ENCODE peak calls at places on chromosomes 13 and 19, in six cellular contexts. E, G, D, O, H and V are unnamed samples.

GRCh38 chr13:19794552-19795143 is 11.9 kb upstream of the PSPC1 start:
- DNase-seq in D (no peak), E (no peak), H (no peak), G (no peak), O (no peak), V (no peak)

GRCh38 chr13:30619731-30620130 is 2.0 kb downstream of the USPL1 start:
- DNase-seq in O (no peak), E (no peak), D (no peak), G (no peak), H (no peak), V (no peak)

GRCh38 chr13:46866150-46866549 is 30.7 kb downstream of the HTR2A start:
- DNase-seq in D (no peak), H (no peak), G (peak), O (peak), E (no peak), V (peak)

GRCh38 chr19:8396563-8397203 is 6.5 kb downstream of the RAB11B start:
- DNase-seq in E (peak), O (peak), D (peak), G (peak), H (peak), V (no peak)

GRCh38 chr13:97975280-97975850 is 21.9 kb downstream of the IPO5 start:
- DNase-seq in H (no peak), O (no peak), E (no peak), D (no peak), G (no peak), V (no peak)

GRCh38 chr13:109840201-109840892 is 54.0 kb upstream of the IRS2 start:
- DNase-seq in O (no peak), H (no peak), E (no peak), G (no peak), D (no peak), V (no peak)

GRCh38 chr13:39955560-39955959 is 300.1 kb downstream of the COG6 start:
- DNase-seq in H (no peak), G (no peak), O (no peak), D (no peak), E (no peak), V (no peak)

GRCh38 chr13:42320375-42320787 is 48.4 kb downstream of the AKAP11 start:
- DNase-seq in O (no peak), E (no peak), G (no peak), D (no peak), H (no peak), V (no peak)

GRCh38 chr13:47004552-47004951 is 107.7 kb upstream of the HTR2A start:
- DNase-seq in E (no peak), O (no peak), D (no peak), H (no peak), G (no peak), V (no peak)

GRCh38 chr13:100131863-100132574 is 43.1 kb downstream of the PCCA start:
- DNase-seq in E (no peak), G (no peak), H (no peak), O (no peak), D (no peak), V (peak)

GRCh38 chr19:9936151-9937000 is at the start of gene OLFM2:
- DNase-seq in G (no peak), E (no peak), H (no peak), O (no peak), D (no peak), V (no peak)

GRCh38 chr19:55580628-55581144 is at the start of gene ZNF579:
- DNase-seq in G (peak), H (peak), D (peak), O (peak), E (peak), V (peak)

GRCh38 chr19:38959618-38960017 is 15.9 kb downstream of the FBXO17 start:
- DNase-seq in E (no peak), O (no peak), D (no peak), H (no peak), G (no peak), V (no peak)

GRCh38 chr13:108915095-108915633 is 285.8 kb downstream of the MYO16 start:
- DNase-seq in G (no peak), D (no peak), E (no peak), O (no peak), H (no peak), V (peak)

GRCh38 chr19:33678796-33679195 is 57.0 kb downstream of the CHST8 start:
- DNase-seq in H (peak), O (no peak), G (no peak), D (no peak), E (peak), V (no peak)

GRCh38 chr19:48443731-48444128 is 2.1 kb upstream of the GRWD1 start:
- DNase-seq in E (no peak), D (no peak), H (peak), O (no peak), G (no peak), V (no peak)

GRCh38 chr13:68107667-68108066 is 877.5 kb upstream of the PCDH9 start:
- DNase-seq in H (no peak), D (no peak), O (no peak), E (peak), G (no peak), V (no peak)

DNA sequence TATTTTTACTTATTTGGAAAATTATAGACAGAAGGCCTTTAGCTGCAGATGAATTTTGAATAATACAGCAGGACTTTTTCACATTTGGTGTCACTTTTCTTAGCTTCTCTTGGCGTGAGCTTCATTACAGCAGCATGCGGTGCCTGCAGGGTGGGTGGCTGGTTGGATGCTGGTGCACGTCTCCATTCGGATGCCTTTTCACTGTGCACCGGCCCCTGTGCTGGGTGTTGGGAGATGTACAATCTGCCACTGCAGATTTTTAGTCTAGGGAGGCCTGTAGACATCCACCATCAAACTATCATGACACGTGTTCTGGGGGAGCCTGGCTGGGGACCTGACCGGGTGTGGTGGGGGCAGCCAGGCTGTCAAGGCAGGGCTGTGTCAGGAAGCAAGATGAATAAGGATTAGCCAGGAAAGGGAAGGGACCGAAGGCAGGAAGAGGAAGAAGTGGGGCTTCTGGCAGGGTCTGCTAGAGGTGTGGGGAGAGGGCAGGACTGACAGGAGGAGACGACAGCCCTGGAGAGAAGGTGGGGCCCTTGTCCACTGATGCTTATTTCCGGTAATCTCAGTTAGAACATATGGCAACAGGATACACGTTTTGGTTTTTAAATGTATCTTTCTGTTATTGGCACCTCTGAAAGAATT is 88.8 kb downstream of the ARHGEF7 start:
- DNase-seq in E (no peak), O (no peak), G (peak), H (no peak), D (no peak), V (no peak)
- H3K4me3 ChIP-seq in E (no peak), O (no peak), G (peak), H (no peak), D (no peak), V (peak)

GRCh38 chr19:2253106-2254051 is 2.8 kb downstream of the JSRP1 start:
- DNase-seq in D (peak), E (no peak), G (peak), H (no peak), O (no peak), V (no peak)

GRCh38 chr19:2255982-2256685 is at the start of gene JSRP1:
- DNase-seq in H (no peak), G (no peak), D (no peak), E (no peak), O (no peak), V (no peak)

GRCh38 chr19:2254052-2254872 is 2.0 kb downstream of the JSRP1 start:
- DNase-seq in E (no peak), D (no peak), H (no peak), G (no peak), O (no peak), V (no peak)

GRCh38 chr19:2252481-2253105 is 3.5 kb downstream of the AMH start:
- DNase-seq in H (no peak), G (no peak), O (no peak), E (no peak), D (no peak), V (no peak)

DNA sequence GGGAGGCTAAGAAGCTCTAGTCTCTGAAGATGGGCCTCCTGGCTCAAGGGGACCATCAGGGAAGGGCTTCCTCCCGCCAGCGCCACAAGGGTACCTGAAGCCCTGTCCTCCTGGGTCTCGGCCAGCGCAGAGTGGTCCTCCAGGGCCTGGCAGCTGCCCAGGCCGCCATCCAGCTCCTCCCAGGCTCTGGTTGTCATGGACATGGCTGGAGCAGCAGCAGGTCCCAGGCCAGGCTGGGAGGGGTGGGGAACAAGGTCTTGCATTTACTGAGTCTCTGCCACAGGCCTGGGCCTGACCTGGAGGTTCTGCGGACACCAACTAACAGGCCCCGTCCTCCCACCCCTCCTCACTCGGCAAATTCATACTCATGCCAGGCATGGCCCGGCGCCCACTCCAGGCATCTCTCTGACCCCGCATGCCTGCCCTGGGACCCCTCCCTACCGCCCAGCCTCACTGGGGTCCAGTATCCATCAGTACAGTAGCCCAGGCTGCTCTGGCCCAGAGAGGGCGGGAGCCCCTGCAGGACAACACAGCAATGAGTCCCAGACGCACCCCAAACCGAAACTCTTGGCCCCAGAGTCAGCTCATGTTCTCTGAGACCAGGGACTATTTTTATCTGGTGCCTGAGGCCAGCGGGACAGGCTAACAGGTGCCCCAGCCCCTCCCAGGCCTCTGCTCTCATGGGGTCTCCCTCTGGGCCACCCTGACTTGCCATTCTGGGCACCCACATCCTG is 938 bp downstream of the JSRP1 start:
- DNase-seq in H (no peak), E (no peak), G (no peak), O (no peak), D (no peak), V (no peak)
- H3K27ac ChIP-seq in H (no peak), E (no peak), G (no peak), O (no peak), D (no peak), V (no peak)

GRCh38 chr13:51955841-51956603 is 55.2 kb downstream of the ATP7B start:
- DNase-seq in H (no peak), D (no peak), O (no peak), G (no peak), E (no peak), V (no peak)

GRCh38 chr13:51956717-51957116 is 54.5 kb downstream of the ATP7B start:
- DNase-seq in H (no peak), O (no peak), E (no peak), D (no peak), G (no peak), V (no peak)

GRCh38 chr13:51950722-51951121 is 60.5 kb downstream of the ATP7B start:
- DNase-seq in E (no peak), D (peak), G (no peak), O (no peak), H (no peak), V (no peak)

GRCh38 chr13:51955281-51955771 is 55.9 kb downstream of the ATP7B start:
- DNase-seq in O (no peak), H (no peak), D (no peak), G (no peak), E (no peak), V (no peak)

GRCh38 chr13:51953347-51953746 is 57.9 kb downstream of the ATP7B start:
- DNase-seq in H (no peak), O (no peak), E (no peak), G (no peak), D (no peak), V (no peak)
- H3K4me3 ChIP-seq in H (no peak), O (no peak), E (no peak), G (no peak), D (no peak), V (no peak)

DNA sequence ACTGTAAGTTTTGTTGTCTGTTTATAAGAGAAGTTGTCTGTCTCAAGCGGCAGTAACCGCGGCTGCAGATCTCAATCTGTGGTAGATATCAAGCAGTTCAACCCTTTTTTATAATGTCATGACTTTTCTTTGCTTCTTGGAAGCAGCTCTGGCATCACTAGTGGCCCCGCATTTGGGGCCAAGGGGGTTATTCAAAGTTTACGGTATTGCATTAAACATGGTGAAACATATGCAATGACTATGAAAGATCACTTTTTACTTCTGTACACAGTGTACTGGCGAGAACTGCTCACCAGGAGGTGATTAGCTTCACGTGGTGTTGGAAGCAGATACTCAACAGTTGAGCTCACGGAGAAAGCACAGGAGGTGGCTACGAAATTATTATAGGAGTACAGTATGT is 4.6 kb upstream of the FFAR3 start:
- DNase-seq in G (peak), O (no peak), H (peak), D (no peak), E (peak), V (no peak)
- H3K27ac ChIP-seq in G (no peak), O (no peak), H (no peak), D (no peak), E (no peak), V (no peak)

DNA sequence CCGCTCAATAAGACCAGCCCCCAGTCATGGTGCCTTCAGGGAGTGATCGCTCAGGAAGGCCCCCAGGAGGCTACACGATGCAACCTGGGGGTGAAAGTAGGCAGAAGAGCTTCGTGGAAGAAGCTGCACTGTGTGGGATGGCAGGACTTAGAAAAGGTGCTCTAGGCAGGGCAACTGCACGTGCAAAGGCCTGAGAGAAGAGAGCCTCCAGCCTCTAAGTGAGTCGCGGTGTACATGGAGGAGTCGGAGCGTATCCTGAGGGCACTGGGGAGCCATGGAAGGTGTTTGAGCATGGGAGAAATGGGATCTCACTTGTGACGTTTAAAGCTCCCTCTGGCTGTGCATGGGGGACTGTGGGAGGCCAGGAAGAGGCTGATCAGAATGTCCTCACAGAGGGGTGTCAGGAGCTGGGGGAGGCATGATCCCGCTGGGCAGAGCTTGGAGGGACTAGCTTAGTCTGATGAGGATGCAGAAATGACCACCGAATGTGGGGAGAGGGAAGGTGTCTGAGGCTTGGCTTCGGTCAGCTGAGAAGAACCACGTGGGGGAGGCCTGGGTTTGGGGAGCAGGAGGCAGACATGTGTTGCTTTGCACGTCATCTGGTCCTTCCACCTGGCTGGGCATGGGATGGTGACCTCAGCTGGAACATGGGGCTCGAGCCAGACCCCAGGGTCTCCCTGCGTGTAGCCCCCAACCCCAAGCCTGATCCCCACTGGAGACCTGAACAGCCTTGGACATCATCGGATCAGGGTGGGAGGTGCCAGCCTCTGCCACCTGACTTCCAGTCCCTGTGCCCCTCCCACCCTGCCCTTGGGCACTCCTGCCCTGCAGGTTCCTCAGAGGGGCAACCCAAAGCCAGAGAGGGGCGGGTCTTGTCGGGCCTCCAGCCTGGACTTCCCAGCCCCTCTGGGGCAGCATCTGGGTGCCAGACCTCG is 1.1 kb downstream of the APC2 start:
- DNase-seq in E (no peak), H (no peak), O (no peak), G (peak), D (no peak), V (no peak)
- H3K4me3 ChIP-seq in E (no peak), H (no peak), O (no peak), G (no peak), D (no peak), V (no peak)

GRCh38 chr19:15836595-15837398 is 21.3 kb upstream of the OR10H1 start:
- DNase-seq in H (peak), G (peak), O (peak), D (peak), E (peak), V (peak)
- H3K27ac ChIP-seq in H (peak), G (no peak), O (peak), D (peak), E (peak), V (peak)